ENCODE peak calls at places on chromosomes 16 and 17, in seven cellular contexts. D, H, R, U, Z, C and B are unnamed samples.
A peak's percentile ranks its signal among the peaks of the same experiment; 100 is the strongest.

GRCh38 chr16:17467923-17468540 is 2.7 kb downstream of the XYLT1 start:
- DNase-seq in R (no peak), Z (no peak), U (no peak), H (peak; percentile 29), D (peak; percentile 62), C (peak; percentile 84), B (no peak)

GRCh38 chr17:62824290-62825135 is 16.4 kb upstream of the MARCHF10 start:
- DNase-seq in U (peak; percentile 56), D (peak; percentile 99), H (peak; percentile 87), C (peak; percentile 65), R (peak; percentile 92), Z (peak; percentile 79), B (peak; percentile 44)

GRCh38 chr17:45845376-45846185 is 900 bp downstream of the SPPL2C start:
- DNase-seq in U (no peak), C (no peak), R (no peak), H (no peak), Z (no peak), D (no peak), B (no peak)

GRCh38 chr17:64534187-64534586 is 27.4 kb downstream of the CEP95 start:
- DNase-seq in R (peak; percentile 45), Z (no peak), H (peak; percentile 45), D (no peak), C (no peak), U (no peak), B (no peak)

GRCh38 chr16:72191551-72191950 is 19.6 kb upstream of the PMFBP1 start:
- DNase-seq in H (no peak), R (no peak), D (no peak), U (no peak), Z (no peak), C (no peak), B (no peak)

GRCh38 chr17:4209611-4210010 is 54.2 kb downstream of the ANKFY1 start:
- DNase-seq in Z (no peak), H (no peak), C (no peak), R (no peak), D (no peak), U (no peak), B (no peak)

GRCh38 chr16:28824548-28824973 is 1.8 kb downstream of the ATXN2L start:
- DNase-seq in D (no peak), U (no peak), Z (no peak), R (no peak), H (no peak), C (no peak), B (no peak)

GRCh38 chr17:36808181-36808661 is 129.1 kb upstream of the LHX1 start:
- DNase-seq in R (no peak), Z (no peak), H (no peak), U (no peak), D (peak; percentile 39), C (peak; percentile 85), B (no peak)

GRCh38 chr17:28973414-28973813 is 22.1 kb upstream of the PHF12 start:
- DNase-seq in H (no peak), U (no peak), D (peak; percentile 79), Z (no peak), C (no peak), R (no peak), B (no peak)

GRCh38 chr17:71727723-71728122 is 393.1 kb upstream of the SOX9 start:
- DNase-seq in D (no peak), U (no peak), R (no peak), C (no peak), H (no peak), Z (no peak), B (no peak)

GRCh38 chr17:71727292-71727691 is 393.5 kb upstream of the SOX9 start:
- DNase-seq in H (no peak), D (no peak), Z (no peak), C (no peak), U (no peak), R (no peak), B (no peak)

GRCh38 chr17:71724339-71724738 is 396.5 kb upstream of the SOX9 start:
- DNase-seq in R (no peak), H (no peak), C (no peak), D (no peak), Z (no peak), U (no peak), B (no peak)

DNA sequence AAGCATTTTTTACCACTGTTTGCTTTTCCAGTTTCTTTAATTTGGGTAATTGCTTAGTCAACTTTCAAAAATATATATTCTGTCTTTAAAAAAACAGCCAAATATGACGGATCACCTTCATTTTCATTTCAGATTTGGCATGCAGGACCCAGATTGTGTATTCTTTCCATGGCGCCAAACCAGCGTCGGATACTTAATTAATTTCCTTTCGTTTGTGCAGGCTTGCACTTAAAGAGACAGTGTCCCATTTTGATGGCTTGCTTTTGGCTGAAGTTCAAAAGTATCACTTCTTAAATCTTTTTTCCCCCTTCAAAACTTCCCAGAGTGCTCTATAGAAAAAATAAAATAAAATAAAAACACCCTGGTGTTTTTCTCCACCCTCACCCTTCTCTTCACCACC is 394.5 kb upstream of the SOX9 start:
- DNase-seq in H (no peak), D (peak; percentile 3), Z (no peak), C (no peak), R (no peak), U (no peak), B (no peak)
- H3K4me3 ChIP-seq in H (no peak overlapping the region), D (peak overlapping the region; percentile 38), Z (no peak overlapping the region), C (no peak overlapping the region), R (no peak overlapping the region), U (no peak overlapping the region), B (no peak overlapping the region)

DNA sequence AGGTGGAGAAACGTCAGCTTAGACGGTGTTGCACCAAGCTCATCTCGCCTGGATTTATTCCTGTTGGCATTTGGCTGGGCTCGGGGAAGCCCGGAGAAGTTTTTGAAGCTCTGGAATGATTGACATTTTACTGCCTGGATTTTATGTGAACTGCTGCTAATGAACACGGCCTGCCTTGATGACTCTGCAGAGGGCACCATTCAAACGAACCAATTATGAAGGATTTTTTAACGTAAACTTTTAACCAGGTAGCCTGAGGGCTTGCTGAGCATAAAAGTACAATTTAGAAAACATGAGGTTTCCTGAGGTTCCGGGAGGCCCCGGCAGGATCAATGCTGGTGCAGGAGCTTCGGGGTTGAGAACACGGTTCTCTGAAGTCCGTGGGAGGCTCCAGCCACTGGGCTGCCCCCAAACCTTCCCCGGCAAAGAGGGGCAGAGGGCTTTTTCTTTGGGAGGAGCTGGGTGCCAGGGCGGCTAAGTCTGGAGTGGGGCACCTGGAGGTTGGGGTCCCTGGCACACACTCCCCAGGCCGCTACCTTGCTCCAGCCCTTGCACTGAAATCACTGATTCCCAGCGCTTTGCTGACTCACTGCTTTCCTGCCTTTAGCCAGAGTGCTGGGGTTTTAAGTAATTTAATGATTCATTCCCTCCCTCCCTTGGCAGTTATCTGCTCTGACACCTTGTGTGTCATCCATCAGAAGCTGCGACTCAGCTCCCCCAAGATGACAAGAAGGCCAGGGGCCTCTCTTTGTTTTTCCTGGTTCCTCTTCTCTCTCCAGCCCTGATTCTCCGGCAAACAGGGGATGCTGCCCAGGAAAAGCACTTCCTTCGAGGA is 161.2 kb upstream of the IRX3 start:
- DNase-seq in D (peak; percentile 88), H (peak; percentile 49), R (peak; percentile 62), C (no peak), Z (no peak), U (no peak), B (peak; percentile 32)
- H3K4me2 ChIP-seq in D (no peak overlapping the region), H (peak overlapping the region; percentile 47), R (peak overlapping the region; percentile 34), C (no peak overlapping the region), Z (no peak overlapping the region), U (peak overlapping the region; percentile 14), B (peak overlapping the region; percentile 27)

GRCh38 chr17:31610301-31610910 is 218.9 kb downstream of the RAB11FIP4 start:
- DNase-seq in U (no peak), D (no peak), H (no peak), R (no peak), Z (no peak), C (no peak), B (no peak)

GRCh38 chr17:31604936-31605335 is 213.5 kb downstream of the RAB11FIP4 start:
- DNase-seq in Z (no peak), U (no peak), H (no peak), D (no peak), C (no peak), R (no peak), B (no peak)

GRCh38 chr17:31605761-31606160 is 214.3 kb downstream of the RAB11FIP4 start:
- DNase-seq in C (no peak), D (no peak), H (no peak), U (no peak), R (no peak), Z (no peak), B (no peak)

GRCh38 chr17:31608659-31609254 is 217.3 kb downstream of the RAB11FIP4 start:
- DNase-seq in H (no peak), Z (no peak), R (peak; percentile 20), D (peak; percentile 32), U (no peak), C (no peak), B (no peak)

GRCh38 chr17:31609331-31609730 is 217.9 kb downstream of the RAB11FIP4 start:
- DNase-seq in R (no peak), U (no peak), Z (no peak), H (no peak), D (peak; percentile 36), C (no peak), B (no peak)
- H3K4me3 ChIP-seq in R (no peak overlapping the region), U (no peak overlapping the region), Z (no peak overlapping the region), H (no peak overlapping the region), D (no peak overlapping the region), C (no peak overlapping the region), B (no peak overlapping the region)

GRCh38 chr17:80248894-80249710 is 11.6 kb upstream of the RNF213 start:
- DNase-seq in Z (no peak), C (no peak), U (no peak), D (no peak), H (no peak), R (no peak), B (no peak)

GRCh38 chr17:80252871-80253270 is 7.8 kb upstream of the RNF213 start:
- DNase-seq in H (peak; percentile 88), D (peak; percentile 19), Z (peak; percentile 46), C (peak; percentile 70), R (peak; percentile 83), U (peak; percentile 46), B (no peak)

GRCh38 chr17:80254396-80255241 is 6.0 kb upstream of the RNF213 start:
- DNase-seq in Z (no peak), U (peak; percentile 82), C (no peak), H (peak; percentile 99), D (peak; percentile 95), R (peak; percentile 100), B (no peak)

GRCh38 chr17:80253631-80254395 is 6.8 kb upstream of the RNF213 start:
- DNase-seq in Z (no peak), U (no peak), C (no peak), R (no peak), D (no peak), H (no peak), B (no peak)

GRCh38 chr17:80251966-80252365 is 8.7 kb upstream of the RNF213 start:
- DNase-seq in Z (no peak), C (no peak), U (no peak), D (no peak), R (no peak), H (no peak), B (no peak)
- H3K4me2 ChIP-seq in Z (no peak overlapping the region), C (no peak overlapping the region), U (no peak overlapping the region), D (no peak overlapping the region), R (no peak overlapping the region), H (no peak overlapping the region), B (no peak overlapping the region)